ENCODE peak calls at places on chromosomes 11 and 22, in nine cellular contexts. One of them, this sample, is unnamed.

GRCh38 chr22:42688241-42688913 is 32.3 kb downstream of the A4GALT start:
- DNase-seq in esophagus muscularis mucosa: peak
- DNase-seq in H1: no peak
- DNase-seq in sigmoid colon: peak
- DNase-seq in IMR-90: peak
- DNase-seq in testis: peak
- DNase-seq in right lobe of liver: peak
- DNase-seq in HepG2: peak
- DNase-seq in ovary: peak
- DNase-seq in this sample: no peak

GRCh38 chr11:44806631-44807030 is 79.9 kb downstream of the TSPAN18 start:
- DNase-seq in esophagus muscularis mucosa: no peak
- DNase-seq in H1: no peak
- DNase-seq in sigmoid colon: no peak
- DNase-seq in IMR-90: no peak
- DNase-seq in testis: no peak
- DNase-seq in right lobe of liver: no peak
- DNase-seq in HepG2: no peak
- DNase-seq in ovary: no peak
- DNase-seq in this sample: no peak

GRCh38 chr11:116192509-116193206 is 580.1 kb downstream of the BUD13 start:
- DNase-seq in esophagus muscularis mucosa: no peak
- DNase-seq in H1: no peak
- DNase-seq in sigmoid colon: no peak
- DNase-seq in IMR-90: no peak
- DNase-seq in testis: no peak
- DNase-seq in right lobe of liver: no peak
- DNase-seq in HepG2: no peak
- DNase-seq in ovary: no peak
- DNase-seq in this sample: no peak

GRCh38 chr11:116691779-116692178 is 81.0 kb downstream of the BUD13 start:
- DNase-seq in esophagus muscularis mucosa: no peak
- DNase-seq in H1: no peak
- DNase-seq in sigmoid colon: peak
- DNase-seq in IMR-90: peak
- DNase-seq in testis: peak
- DNase-seq in right lobe of liver: no peak
- DNase-seq in HepG2: peak
- DNase-seq in ovary: peak
- DNase-seq in this sample: peak

GRCh38 chr11:120079750-120080610 is 57.9 kb downstream of the TRIM29 start:
- DNase-seq in esophagus muscularis mucosa: no peak
- DNase-seq in H1: no peak
- DNase-seq in sigmoid colon: no peak
- DNase-seq in IMR-90: no peak
- DNase-seq in testis: peak
- DNase-seq in right lobe of liver: no peak
- DNase-seq in HepG2: peak
- DNase-seq in ovary: no peak
- DNase-seq in this sample: peak

GRCh38 chr11:61352038-61352437 is 9.6 kb downstream of the CYB561A3 start:
- DNase-seq in esophagus muscularis mucosa: no peak
- DNase-seq in H1: no peak
- DNase-seq in sigmoid colon: no peak
- DNase-seq in IMR-90: no peak
- DNase-seq in testis: no peak
- DNase-seq in right lobe of liver: no peak
- DNase-seq in HepG2: no peak
- DNase-seq in ovary: no peak
- DNase-seq in this sample: no peak

GRCh38 chr11:95222817-95223216 is 8.2 kb downstream of the SESN3 start:
- DNase-seq in esophagus muscularis mucosa: no peak
- DNase-seq in H1: no peak
- DNase-seq in sigmoid colon: no peak
- DNase-seq in IMR-90: no peak
- DNase-seq in testis: no peak
- DNase-seq in right lobe of liver: no peak
- DNase-seq in HepG2: no peak
- DNase-seq in ovary: no peak
- DNase-seq in this sample: peak

GRCh38 chr11:117424781-117425180 is 97.1 kb downstream of the CEP164 start:
- DNase-seq in esophagus muscularis mucosa: no peak
- DNase-seq in H1: no peak
- DNase-seq in sigmoid colon: peak
- DNase-seq in IMR-90: no peak
- DNase-seq in testis: no peak
- DNase-seq in right lobe of liver: no peak
- DNase-seq in HepG2: no peak
- DNase-seq in ovary: no peak
- DNase-seq in this sample: peak

GRCh38 chr11:69834251-69834650 is 15.0 kb upstream of the FGF3 start:
- DNase-seq in esophagus muscularis mucosa: no peak
- DNase-seq in H1: no peak
- DNase-seq in sigmoid colon: no peak
- DNase-seq in IMR-90: no peak
- DNase-seq in testis: no peak
- DNase-seq in right lobe of liver: no peak
- DNase-seq in HepG2: no peak
- DNase-seq in ovary: peak
- DNase-seq in this sample: no peak

GRCh38 chr11:128733440-128734115 is 39.7 kb downstream of the FLI1 start:
- DNase-seq in esophagus muscularis mucosa: no peak
- DNase-seq in H1: peak
- DNase-seq in sigmoid colon: no peak
- DNase-seq in IMR-90: peak
- DNase-seq in testis: no peak
- DNase-seq in right lobe of liver: no peak
- DNase-seq in HepG2: no peak
- DNase-seq in ovary: no peak
- DNase-seq in this sample: peak

GRCh38 chr11:70174846-70175764 is 28.0 kb upstream of the FADD start:
- DNase-seq in esophagus muscularis mucosa: no peak
- DNase-seq in H1: no peak
- DNase-seq in sigmoid colon: no peak
- DNase-seq in IMR-90: no peak
- DNase-seq in testis: no peak
- DNase-seq in right lobe of liver: no peak
- DNase-seq in HepG2: no peak
- DNase-seq in ovary: no peak
- DNase-seq in this sample: no peak

GRCh38 chr11:57896641-57897145 is 127.0 kb upstream of the OR9Q1 start:
- DNase-seq in esophagus muscularis mucosa: peak
- DNase-seq in H1: no peak
- DNase-seq in sigmoid colon: no peak
- DNase-seq in IMR-90: peak
- DNase-seq in testis: no peak
- DNase-seq in right lobe of liver: no peak
- DNase-seq in HepG2: no peak
- DNase-seq in ovary: no peak
- DNase-seq in this sample: no peak

GRCh38 chr11:14819596-14819995 is 72.4 kb downstream of the CYP2R1 start:
- DNase-seq in esophagus muscularis mucosa: no peak
- DNase-seq in H1: no peak
- DNase-seq in sigmoid colon: no peak
- DNase-seq in IMR-90: no peak
- DNase-seq in testis: no peak
- DNase-seq in right lobe of liver: no peak
- DNase-seq in HepG2: no peak
- DNase-seq in ovary: no peak
- DNase-seq in this sample: no peak

GRCh38 chr11:127066426-127067090 is 66.0 kb upstream of the KIRREL3 start:
- DNase-seq in esophagus muscularis mucosa: no peak
- DNase-seq in H1: no peak
- DNase-seq in sigmoid colon: no peak
- DNase-seq in IMR-90: no peak
- DNase-seq in testis: no peak
- DNase-seq in right lobe of liver: no peak
- DNase-seq in HepG2: no peak
- DNase-seq in ovary: no peak
- DNase-seq in this sample: no peak

GRCh38 chr22:46918197-46918596 is 155.7 kb downstream of the TBC1D22A start:
- DNase-seq in esophagus muscularis mucosa: no peak
- DNase-seq in H1: no peak
- DNase-seq in sigmoid colon: no peak
- DNase-seq in IMR-90: no peak
- DNase-seq in testis: no peak
- DNase-seq in right lobe of liver: no peak
- DNase-seq in HepG2: no peak
- DNase-seq in ovary: no peak
- DNase-seq in this sample: no peak

GRCh38 chr22:37012262-37012904 is 6.9 kb downstream of the TST start:
- DNase-seq in esophagus muscularis mucosa: no peak
- DNase-seq in H1: no peak
- DNase-seq in sigmoid colon: no peak
- DNase-seq in IMR-90: no peak
- DNase-seq in testis: no peak
- DNase-seq in right lobe of liver: peak
- DNase-seq in HepG2: no peak
- DNase-seq in ovary: no peak
- DNase-seq in this sample: no peak

GRCh38 chr22:24410110-24410856 is 17.1 kb upstream of the ADORA2A start:
- DNase-seq in esophagus muscularis mucosa: no peak
- DNase-seq in H1: no peak
- DNase-seq in sigmoid colon: no peak
- DNase-seq in IMR-90: peak
- DNase-seq in testis: no peak
- DNase-seq in right lobe of liver: no peak
- DNase-seq in HepG2: no peak
- DNase-seq in ovary: no peak
- DNase-seq in this sample: peak

GRCh38 chr11:85685820-85686459 is at the start of gene CCDC89:
- DNase-seq in esophagus muscularis mucosa: peak
- DNase-seq in H1: no peak
- DNase-seq in sigmoid colon: peak
- DNase-seq in IMR-90: peak
- DNase-seq in testis: peak
- DNase-seq in right lobe of liver: peak
- DNase-seq in HepG2: peak
- DNase-seq in ovary: peak
- DNase-seq in this sample: no peak

GRCh38 chr11:45093761-45094455 is 52.5 kb upstream of the PRDM11 start:
- DNase-seq in esophagus muscularis mucosa: no peak
- DNase-seq in H1: no peak
- DNase-seq in sigmoid colon: peak
- DNase-seq in IMR-90: no peak
- DNase-seq in testis: no peak
- DNase-seq in right lobe of liver: no peak
- DNase-seq in HepG2: no peak
- DNase-seq in ovary: no peak
- DNase-seq in this sample: no peak

GRCh38 chr11:13269775-13270174 is 7.8 kb upstream of the BMAL1 start:
- DNase-seq in esophagus muscularis mucosa: peak
- DNase-seq in H1: no peak
- DNase-seq in sigmoid colon: no peak
- DNase-seq in IMR-90: peak
- DNase-seq in testis: no peak
- DNase-seq in right lobe of liver: no peak
- DNase-seq in HepG2: no peak
- DNase-seq in ovary: no peak
- DNase-seq in this sample: no peak

DNA sequence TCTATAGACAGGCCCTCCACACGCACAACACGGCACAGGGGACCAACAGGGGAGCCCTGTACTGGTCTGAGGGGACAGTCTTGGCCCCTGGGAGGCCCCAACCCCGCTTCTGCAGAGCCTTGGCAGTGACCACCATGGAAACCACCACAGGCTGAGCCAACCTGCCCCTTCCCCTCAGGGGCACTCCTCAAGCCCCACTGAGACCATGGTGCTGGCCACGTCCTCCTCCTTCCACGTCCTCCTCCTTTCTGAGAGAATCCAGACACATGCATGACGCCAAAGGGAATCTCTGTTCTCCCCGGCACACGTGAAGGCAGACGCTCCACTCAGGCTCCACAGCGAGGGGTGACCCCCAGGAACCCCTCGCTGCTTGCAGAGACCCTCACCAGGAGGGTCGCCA is 2.7 kb downstream of the BRD1 start:
- DNase-seq in esophagus muscularis mucosa: no peak
- DNase-seq in H1: no peak
- DNase-seq in sigmoid colon: no peak
- DNase-seq in IMR-90: no peak
- DNase-seq in testis: no peak
- DNase-seq in right lobe of liver: no peak
- DNase-seq in HepG2: no peak
- DNase-seq in ovary: no peak
- DNase-seq in this sample: no peak
- TF ChIP-seq POLR2A in esophagus muscularis mucosa: no peak
- TF ChIP-seq POLR2A in H1: no peak
- TF ChIP-seq POLR2A in sigmoid colon: no peak
- TF ChIP-seq POLR2A in IMR-90: no peak
- TF ChIP-seq POLR2A in testis: no peak
- TF ChIP-seq POLR2A in right lobe of liver: no peak
- TF ChIP-seq POLR2A in HepG2: no peak
- TF ChIP-seq POLR2A in ovary: no peak
- TF ChIP-seq POLR2A in this sample: no peak

GRCh38 chr11:132284048-132284447 is 913.6 kb downstream of the NTM start:
- DNase-seq in esophagus muscularis mucosa: no peak
- DNase-seq in H1: no peak
- DNase-seq in sigmoid colon: no peak
- DNase-seq in IMR-90: no peak
- DNase-seq in testis: no peak
- DNase-seq in right lobe of liver: no peak
- DNase-seq in HepG2: no peak
- DNase-seq in ovary: no peak
- DNase-seq in this sample: no peak

GRCh38 chr11:132284611-132285010 is 914.2 kb downstream of the NTM start:
- DNase-seq in esophagus muscularis mucosa: no peak
- DNase-seq in H1: no peak
- DNase-seq in sigmoid colon: no peak
- DNase-seq in IMR-90: no peak
- DNase-seq in testis: no peak
- DNase-seq in right lobe of liver: no peak
- DNase-seq in HepG2: no peak
- DNase-seq in ovary: no peak
- DNase-seq in this sample: no peak

GRCh38 chr11:132278801-132279574 is 908.6 kb downstream of the NTM start:
- DNase-seq in esophagus muscularis mucosa: no peak
- DNase-seq in H1: no peak
- DNase-seq in sigmoid colon: no peak
- DNase-seq in IMR-90: peak
- DNase-seq in testis: no peak
- DNase-seq in right lobe of liver: no peak
- DNase-seq in HepG2: no peak
- DNase-seq in ovary: no peak
- DNase-seq in this sample: peak
- TF ChIP-seq CTCF in esophagus muscularis mucosa: no peak
- TF ChIP-seq CTCF in H1: peak
- TF ChIP-seq CTCF in sigmoid colon: no peak
- TF ChIP-seq CTCF in IMR-90: peak
- TF ChIP-seq CTCF in testis: no peak
- TF ChIP-seq CTCF in right lobe of liver: peak
- TF ChIP-seq CTCF in HepG2: peak
- TF ChIP-seq CTCF in ovary: no peak
- TF ChIP-seq CTCF in this sample: peak

GRCh38 chr11:112277937-112278336 is 17.3 kb upstream of the PLET1 start:
- DNase-seq in esophagus muscularis mucosa: no peak
- DNase-seq in H1: no peak
- DNase-seq in sigmoid colon: no peak
- DNase-seq in IMR-90: peak
- DNase-seq in testis: no peak
- DNase-seq in right lobe of liver: no peak
- DNase-seq in HepG2: peak
- DNase-seq in ovary: no peak
- DNase-seq in this sample: no peak
- TF ChIP-seq POLR2A in esophagus muscularis mucosa: no peak
- TF ChIP-seq POLR2A in H1: no peak
- TF ChIP-seq POLR2A in sigmoid colon: no peak
- TF ChIP-seq POLR2A in IMR-90: no peak
- TF ChIP-seq POLR2A in testis: no peak
- TF ChIP-seq POLR2A in right lobe of liver: no peak
- TF ChIP-seq POLR2A in HepG2: no peak
- TF ChIP-seq POLR2A in ovary: no peak
- TF ChIP-seq POLR2A in this sample: no peak

GRCh38 chr11:83713701-83714100 is 427.5 kb upstream of the CCDC90B start:
- DNase-seq in esophagus muscularis mucosa: no peak
- DNase-seq in H1: no peak
- DNase-seq in sigmoid colon: no peak
- DNase-seq in IMR-90: peak
- DNase-seq in testis: no peak
- DNase-seq in right lobe of liver: no peak
- DNase-seq in HepG2: no peak
- DNase-seq in ovary: no peak
- DNase-seq in this sample: no peak
- TF ChIP-seq CTCF in esophagus muscularis mucosa: no peak
- TF ChIP-seq CTCF in H1: no peak
- TF ChIP-seq CTCF in sigmoid colon: no peak
- TF ChIP-seq CTCF in IMR-90: no peak
- TF ChIP-seq CTCF in testis: no peak
- TF ChIP-seq CTCF in right lobe of liver: no peak
- TF ChIP-seq CTCF in HepG2: no peak
- TF ChIP-seq CTCF in ovary: no peak
- TF ChIP-seq CTCF in this sample: no peak